ENCODE peak calls at places on chromosomes 13 and 19, in seven cellular contexts. L is HCT116, J is GM12878, T is SK-N-SH, Q is K562, A is H1, W is HepG2. Y is an unnamed sample.

GRCh38 chr19:54665530-54665929 is 2.7 kb downstream of the LILRB4 start:
- DNase-seq in L (no peak), J (no peak), T (no peak), Q (no peak), A (no peak), W (no peak), Y (no peak)

GRCh38 chr19:41013359-41013758 is 22.3 kb downstream of the CYP2B6 start:
- DNase-seq in L (no peak), J (no peak), T (no peak), Q (no peak), A (no peak), W (no peak), Y (no peak)

GRCh38 chr13:98930014-98930625 is 47.7 kb downstream of the DOCK9 start:
- DNase-seq in L (no peak), J (no peak), T (no peak), Q (no peak), A (no peak), W (no peak), Y (no peak)

GRCh38 chr13:33204130-33204927 is 81.2 kb downstream of the STARD13 start:
- DNase-seq in L (no peak), J (peak), T (peak), Q (no peak), A (no peak), W (no peak), Y (no peak)

GRCh38 chr19:55050749-55051532 is 12.0 kb downstream of the RDH13 start:
- DNase-seq in L (no peak), J (no peak), T (no peak), Q (no peak), A (no peak), W (no peak), Y (no peak)

GRCh38 chr19:51600940-51601575 is 29.1 kb downstream of the SIGLEC5 start:
- DNase-seq in L (no peak), J (no peak), T (no peak), Q (no peak), A (no peak), W (no peak), Y (no peak)

GRCh38 chr19:48549380-48549779 is 2.6 kb upstream of the SULT2B1 start:
- DNase-seq in L (no peak), J (no peak), T (no peak), Q (no peak), A (no peak), W (no peak), Y (no peak)

GRCh38 chr19:49716154-49716553 is 25.2 kb downstream of the CPT1C start:
- DNase-seq in L (no peak), J (no peak), T (no peak), Q (no peak), A (no peak), W (no peak), Y (no peak)

GRCh38 chr13:61151062-61151461 is 264.6 kb downstream of the PCDH20 start:
- DNase-seq in L (no peak), J (no peak), T (no peak), Q (no peak), A (no peak), W (no peak), Y (no peak)

GRCh38 chr13:40477623-40478608 is 188.5 kb downstream of the FOXO1 start:
- DNase-seq in L (no peak), J (no peak), T (no peak), Q (no peak), A (no peak), W (peak), Y (no peak)

GRCh38 chr13:95684463-95684862 is 7.5 kb downstream of the DNAJC3 start:
- DNase-seq in L (no peak), J (no peak), T (no peak), Q (no peak), A (no peak), W (no peak), Y (no peak)

GRCh38 chr13:33207616-33207964 is 78.0 kb downstream of the STARD13 start:
- DNase-seq in L (no peak), J (no peak), T (no peak), Q (no peak), A (no peak), W (peak), Y (no peak)

GRCh38 chr19:32404213-32404938 is 1.2 kb upstream of the DPY19L3 start:
- DNase-seq in L (no peak), J (no peak), T (no peak), Q (no peak), A (no peak), W (peak), Y (no peak)

GRCh38 chr19:30780456-30780855 is 408.3 kb downstream of the ZNF536 start:
- DNase-seq in L (no peak), J (no peak), T (no peak), Q (no peak), A (no peak), W (no peak), Y (no peak)

DNA sequence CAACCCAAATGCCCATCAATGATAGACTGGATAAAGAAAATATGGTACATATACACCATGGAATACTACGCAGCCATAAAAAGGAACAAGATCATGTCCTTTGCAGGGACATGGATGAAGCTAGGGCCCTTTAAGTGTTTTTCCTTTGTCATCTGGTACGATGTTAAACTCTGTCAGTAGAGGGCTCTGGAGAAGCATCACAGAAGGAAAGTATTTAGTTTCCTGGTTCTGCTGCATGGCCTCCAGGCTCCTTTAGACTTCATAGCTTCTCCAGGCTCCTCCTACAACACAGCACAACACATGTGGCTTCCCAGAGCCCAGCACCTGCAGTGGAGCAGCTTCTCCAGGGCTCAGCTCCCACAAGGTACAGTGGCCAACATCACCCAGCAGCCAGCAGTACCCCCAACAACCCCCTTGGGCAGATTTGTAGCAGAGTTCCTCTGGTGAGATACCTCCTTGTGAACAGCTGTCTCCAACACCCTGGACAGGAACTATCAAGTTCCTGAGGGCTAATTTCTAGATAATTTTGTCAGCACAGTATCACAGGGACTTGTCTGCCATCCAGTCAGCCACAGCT is 63.4 kb downstream of the KCTD12 start:
- DNase-seq in L (no peak), J (no peak), T (no peak), Q (no peak), A (no peak), W (no peak), Y (peak)
- TF ChIP-seq JUND in L (no peak), J (no peak), T (no peak), Q (no peak), A (no peak), W (no peak), Y (no peak)

GRCh38 chr13:110156186-110157065 is 150.5 kb downstream of the COL4A1 start:
- DNase-seq in L (no peak), J (no peak), T (no peak), Q (no peak), A (no peak), W (no peak), Y (no peak)
- TF ChIP-seq JUND in L (no peak), J (no peak), T (no peak), Q (no peak), A (no peak), W (no peak), Y (no peak)

GRCh38 chr13:29948791-29949190 is 98.4 kb upstream of the UBL3 start:
- DNase-seq in L (no peak), J (no peak), T (no peak), Q (no peak), A (no peak), W (no peak), Y (no peak)
- TF ChIP-seq JUND in L (no peak), J (no peak), T (no peak), Q (no peak), A (no peak), W (no peak), Y (no peak)

GRCh38 chr19:38224014-38224862 is at the start of gene DPF1:
- DNase-seq in L (peak), J (peak), T (peak), Q (peak), A (peak), W (peak), Y (peak)

GRCh38 chr19:38229585-38230073 is 5.6 kb upstream of the DPF1 start:
- DNase-seq in L (peak), J (no peak), T (peak), Q (peak), A (peak), W (peak), Y (peak)

GRCh38 chr19:38227272-38228004 is 3.4 kb upstream of the DPF1 start:
- DNase-seq in L (no peak), J (no peak), T (no peak), Q (no peak), A (no peak), W (no peak), Y (no peak)

GRCh38 chr19:38228491-38229439 is 4.7 kb upstream of the DPF1 start:
- DNase-seq in L (no peak), J (no peak), T (peak), Q (peak), A (peak), W (no peak), Y (no peak)

DNA sequence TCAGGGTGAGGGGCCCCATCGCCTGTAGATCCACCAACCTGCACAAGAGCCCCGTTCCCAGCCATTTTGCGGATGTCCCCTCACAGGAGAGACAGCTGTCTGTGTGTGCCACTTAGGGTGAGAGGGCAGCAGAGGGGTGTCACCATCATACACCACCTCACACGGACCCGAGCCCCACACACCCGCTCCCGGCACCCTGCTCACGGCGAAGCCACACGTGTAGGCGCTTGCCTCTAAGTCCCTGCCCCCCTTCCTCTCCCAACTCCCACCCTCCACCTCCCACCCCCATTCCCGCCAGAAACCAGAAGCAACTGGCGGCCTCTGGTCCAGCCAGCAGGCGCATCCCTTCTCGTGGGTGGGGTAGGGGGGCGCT is 4.0 kb upstream of the DPF1 start:
- DNase-seq in L (no peak), J (no peak), T (no peak), Q (no peak), A (peak), W (no peak), Y (no peak)
- TF ChIP-seq JUND in L (no peak), J (no peak), T (no peak), Q (no peak), A (no peak), W (no peak), Y (no peak)

GRCh38 chr19:3606690-3607289 is at the start of gene TBXA2R:
- DNase-seq in L (peak), J (no peak), T (peak), Q (peak), A (peak), W (no peak), Y (peak)
- TF ChIP-seq JUND in L (no peak), J (no peak), T (no peak), Q (no peak), A (no peak), W (no peak), Y (no peak)

DNA sequence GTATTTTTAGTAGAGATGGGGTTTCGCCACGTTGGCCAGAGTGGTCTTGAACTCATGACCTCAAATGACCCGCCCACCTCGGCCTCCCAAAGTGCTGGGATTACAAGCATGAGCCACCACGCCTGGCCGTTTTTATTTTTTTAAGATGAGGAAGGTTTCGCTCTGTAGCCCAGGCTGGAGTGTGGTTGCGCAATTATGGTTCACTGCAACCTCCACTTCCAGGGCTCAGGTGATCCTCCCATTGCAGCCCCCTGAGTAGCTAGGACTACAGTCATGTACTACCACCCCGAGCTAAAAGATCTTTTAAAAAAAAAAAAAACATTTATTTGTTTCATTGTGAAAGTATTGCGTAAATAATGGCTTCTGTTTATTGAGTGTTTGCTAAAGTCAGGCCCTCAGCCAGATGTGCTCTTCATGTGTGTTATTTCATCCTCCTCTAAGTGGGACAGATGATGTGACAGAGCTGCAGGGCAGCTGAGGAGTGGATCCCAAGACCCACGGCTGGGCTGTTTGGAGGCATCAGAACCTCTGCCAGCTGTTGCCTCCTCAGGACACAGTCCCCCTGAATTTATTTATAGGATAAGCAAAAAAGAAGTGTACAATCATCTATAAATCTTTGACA is 18.5 kb downstream of the ILF3 start:
- DNase-seq in L (no peak), J (no peak), T (no peak), Q (no peak), A (no peak), W (no peak), Y (no peak)
- TF ChIP-seq JUND in L (no peak), J (no peak), T (no peak), Q (no peak), A (no peak), W (no peak), Y (no peak)

GRCh38 chr19:18350490-18350889 is 10.1 kb downstream of the PGPEP1 start:
- DNase-seq in L (no peak), J (no peak), T (no peak), Q (no peak), A (no peak), W (no peak), Y (no peak)

GRCh38 chr19:18346091-18346490 is 5.7 kb downstream of the PGPEP1 start:
- DNase-seq in L (no peak), J (no peak), T (no peak), Q (no peak), A (peak), W (no peak), Y (no peak)

GRCh38 chr19:18351544-18351943 is 11.1 kb downstream of the PGPEP1 start:
- DNase-seq in L (no peak), J (no peak), T (no peak), Q (no peak), A (no peak), W (no peak), Y (no peak)

GRCh38 chr19:18348171-18348570 is 7.8 kb downstream of the PGPEP1 start:
- DNase-seq in L (no peak), J (no peak), T (no peak), Q (no peak), A (no peak), W (no peak), Y (no peak)

GRCh38 chr19:18349524-18350128 is 9.2 kb downstream of the PGPEP1 start:
- DNase-seq in L (no peak), J (no peak), T (peak), Q (peak), A (peak), W (peak), Y (peak)
- TF ChIP-seq JUND in L (no peak), J (no peak), T (no peak), Q (no peak), A (peak), W (no peak), Y (no peak)

Y was measured in T47D.